ENCODE peak calls at places on chromosomes 16 and 17, in four cellular contexts. X is RWPE1, S is WTC11, Z is endothelial cell. H is an unnamed sample.

GRCh38 chr16:53816211-53816610 is 112.3 kb downstream of the FTO start:
- DNase-seq in Z (no peak), S (no peak), X (no peak), H (no peak)

GRCh38 chr17:38453951-38454421 is 25.7 kb downstream of the ARHGAP23 start:
- DNase-seq in Z (no peak), X (no peak), S (no peak), H (no peak)

GRCh38 chr17:77303620-77304019 is 162.9 kb downstream of the SEC14L1 start:
- DNase-seq in Z (no peak), X (no peak), S (no peak), H (no peak)

GRCh38 chr17:49433000-49433694 is 18.5 kb upstream of the PHB1 start:
- DNase-seq in Z (no peak), S (no peak), X (no peak), H (no peak)

GRCh38 chr17:78291944-78292910 is 60.8 kb downstream of the TMEM235 start:
- DNase-seq in Z (no peak), S (no peak), X (no peak), H (no peak)

GRCh38 chr17:17698371-17698770 is 17.1 kb downstream of the RAI1 start:
- DNase-seq in S (peak), Z (no peak), X (no peak), H (no peak)

GRCh38 chr17:7261377-7262191 is 694 bp downstream of the CLDN7 start:
- DNase-seq in Z (peak), X (no peak), S (peak), H (no peak)

GRCh38 chr17:68353121-68353521 is 61.8 kb downstream of the ARSG start:
- DNase-seq in S (no peak), X (no peak), Z (no peak), H (no peak)

GRCh38 chr17:49521521-49522185 is 26.6 kb downstream of the NGFR start:
- DNase-seq in S (peak), X (no peak), Z (no peak), H (no peak)

GRCh38 chr17:8732406-8733065 is 12.1 kb downstream of the CCDC42 start:
- DNase-seq in Z (no peak), S (no peak), X (no peak), H (no peak)
- TF ChIP-seq CTCF in Z (no peak), S (no peak), X (no peak), H (no peak)

GRCh38 chr16:66856184-66856730 is 12.0 kb downstream of the CA7 start:
- DNase-seq in S (no peak), X (no peak), Z (no peak), H (no peak)
- TF ChIP-seq CTCF in S (no peak), X (no peak), Z (no peak), H (no peak)

GRCh38 chr16:84090212-84090611 is 26.5 kb downstream of the MBTPS1 start:
- DNase-seq in S (no peak), X (no peak), Z (no peak), H (no peak)

GRCh38 chr16:84087461-84088151 is 29.1 kb downstream of the MBTPS1 start:
- DNase-seq in Z (no peak), S (no peak), X (no peak), H (no peak)

GRCh38 chr16:84086357-84086756 is 30.4 kb downstream of the MBTPS1 start:
- DNase-seq in S (no peak), Z (no peak), X (no peak), H (no peak)

GRCh38 chr16:84086996-84087395 is 29.7 kb downstream of the MBTPS1 start:
- DNase-seq in S (no peak), X (no peak), Z (no peak), H (no peak)

DNA sequence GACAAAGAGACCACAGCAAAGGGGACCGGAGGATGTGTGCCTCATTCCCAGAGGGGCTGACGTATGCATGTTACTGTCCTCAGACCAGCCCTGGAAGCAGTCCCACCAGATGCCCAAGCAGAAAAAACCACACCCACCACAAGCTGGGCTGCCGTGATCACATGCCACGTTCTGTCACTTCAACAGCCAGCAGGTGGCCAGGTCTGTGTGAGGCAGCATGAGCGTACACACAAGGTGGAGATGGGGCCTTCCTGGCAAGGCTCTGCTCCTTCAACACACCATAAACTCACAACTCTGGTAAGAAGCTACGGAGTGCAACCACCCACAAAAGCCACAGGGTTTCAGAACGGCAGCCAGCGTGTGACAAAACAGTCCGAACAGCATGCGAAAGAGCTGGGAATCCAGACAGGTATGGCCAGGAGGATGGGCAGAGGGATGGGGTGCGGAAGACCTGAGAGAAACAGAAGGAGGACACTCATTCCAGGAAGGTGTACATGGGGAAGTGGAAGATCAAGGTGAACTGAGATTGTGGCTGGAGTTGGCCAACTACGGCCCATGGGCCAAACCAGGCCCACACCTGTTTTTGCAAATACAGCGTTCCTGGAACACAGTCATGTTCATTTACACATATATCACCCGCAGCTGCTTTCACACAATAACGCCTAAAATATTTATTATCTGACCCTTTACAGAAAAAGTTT is 27.9 kb downstream of the MBTPS1 start:
- DNase-seq in S (no peak), Z (no peak), X (no peak), H (no peak)
- TF ChIP-seq CTCF in S (no peak), Z (no peak), X (no peak), H (no peak)

DNA sequence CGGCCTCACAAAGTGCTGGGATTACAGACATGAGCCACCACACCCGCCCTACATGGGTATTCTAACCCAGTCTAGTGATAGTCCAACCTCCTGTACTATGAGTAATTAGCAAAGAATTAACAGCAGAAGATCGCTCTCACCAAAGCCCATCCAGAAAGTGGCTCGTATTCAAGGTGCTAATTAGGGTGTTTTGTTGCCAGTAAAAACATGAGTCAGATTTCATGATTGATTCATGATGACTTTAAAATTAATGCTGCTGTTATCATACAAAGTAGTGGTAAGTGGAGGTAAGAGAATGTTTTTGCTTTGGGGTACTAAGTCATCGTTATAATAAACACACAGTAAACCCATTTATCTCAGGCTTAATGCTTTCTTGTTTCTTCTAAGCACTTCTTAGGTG is 428.8 kb downstream of the WWOX start:
- DNase-seq in X (peak), S (no peak), Z (no peak), H (no peak)
- TF ChIP-seq CTCF in X (no peak), S (no peak), Z (no peak), H (no peak)

DNA sequence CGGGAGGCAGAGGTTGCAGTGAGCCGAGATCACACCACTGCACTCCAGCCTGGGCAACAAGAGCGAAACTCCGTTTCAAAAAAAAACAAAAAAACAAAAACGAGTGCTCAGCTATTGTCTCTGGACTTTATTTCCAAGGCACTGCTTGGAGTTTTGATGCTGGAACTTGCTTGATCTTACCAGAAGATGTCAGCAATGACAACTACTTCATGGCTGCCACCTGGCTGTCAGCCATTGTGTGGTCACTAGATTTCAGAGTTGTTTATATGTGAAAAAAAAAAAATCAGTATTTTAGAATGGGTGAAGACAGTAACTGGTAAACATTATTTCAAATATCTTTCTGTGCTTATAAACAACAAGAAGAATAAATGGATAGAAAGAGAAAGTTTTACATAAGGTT is 26.3 kb upstream of the OR4D1 start:
- DNase-seq in S (peak), X (peak), Z (no peak), H (no peak)
- TF ChIP-seq CTCF in S (no peak), X (peak), Z (no peak), H (peak)

GRCh38 chr16:22973451-22973991 is 159.6 kb downstream of the HS3ST2 start:
- DNase-seq in Z (no peak), X (no peak), S (no peak), H (no peak)
- TF ChIP-seq CTCF in Z (no peak), X (no peak), S (no peak), H (no peak)

GRCh38 chr16:66580605-66581209 is 1.4 kb downstream of the CMTM2 start:
- DNase-seq in X (peak), Z (no peak), S (no peak), H (peak)
- TF ChIP-seq CTCF in X (peak), Z (no peak), S (no peak), H (no peak)

GRCh38 chr16:89304941-89305705 is 87.6 kb downstream of the ZNF778 start:
- DNase-seq in Z (no peak), S (no peak), X (no peak), H (no peak)

GRCh38 chr16:89307421-89307805 is 89.9 kb downstream of the ZNF778 start:
- DNase-seq in S (no peak), Z (no peak), X (no peak), H (no peak)

GRCh38 chr16:89312194-89312593 is 94.7 kb downstream of the ZNF778 start:
- DNase-seq in S (no peak), Z (no peak), X (no peak), H (no peak)

GRCh38 chr16:89309438-89310122 is 92.1 kb downstream of the ZNF778 start:
- DNase-seq in X (no peak), S (no peak), Z (no peak), H (no peak)

GRCh38 chr16:89308391-89309333 is 91.2 kb downstream of the ZNF778 start:
- DNase-seq in Z (peak), S (peak), X (no peak), H (no peak)
- TF ChIP-seq CTCF in Z (peak), S (peak), X (no peak), H (peak)